ENCODE peak calls at places on chromosomes 2 and 18, in four cellular contexts. Z is Panc1, H is ascending aorta, D is ovary. E is an unnamed sample. For H3K9me3, the result is how much of the 10 kb centered on the place peaks cover.

GRCh38 chr18:72530622-72531021 is 13.5 kb downstream of the CBLN2 start:
- DNase-seq in Z (no peak), H (no peak), D (no peak), E (no peak)

GRCh38 chr2:99153921-99154604 is 679 bp downstream of the TSGA10 start:
- DNase-seq in Z (peak), H (no peak), D (no peak), E (no peak)

GRCh38 chr2:135030826-135031225 is 16.4 kb downstream of the MAP3K19 start:
- DNase-seq in Z (no peak), H (no peak), D (no peak), E (no peak)

GRCh38 chr18:73774836-73775509 is 372.7 kb downstream of the FBXO15 start:
- DNase-seq in Z (peak), H (no peak), D (no peak), E (no peak)

GRCh38 chr18:10403675-10404074 is 50.8 kb upstream of the APCDD1 start:
- DNase-seq in Z (no peak), H (no peak), D (no peak), E (no peak)

GRCh38 chr18:21820035-21820810 is 79.6 kb downstream of the MIB1 start:
- DNase-seq in Z (no peak), H (no peak), D (no peak), E (no peak)

GRCh38 chr2:47992671-47993070 is 86.4 kb upstream of the FBXO11 start:
- DNase-seq in Z (no peak), H (no peak), D (no peak), E (no peak)

GRCh38 chr2:143252138-143252907 is 123.1 kb downstream of the ARHGAP15 start:
- DNase-seq in Z (no peak), H (no peak), D (no peak), E (no peak)

GRCh38 chr2:216727346-216728122 is 32.2 kb upstream of the IGFBP5 start:
- DNase-seq in Z (no peak), H (no peak), D (no peak), E (no peak)

GRCh38 chr18:62621546-62621945 is 93.8 kb upstream of the PHLPP1 start:
- DNase-seq in Z (no peak), H (no peak), D (no peak), E (no peak)

GRCh38 chr2:237649541-237650454 is 22.4 kb downstream of the LRRFIP1 start:
- DNase-seq in Z (no peak), H (no peak), D (no peak), E (no peak)

GRCh38 chr2:202818321-202818720 is 53.2 kb downstream of the ICA1L start:
- DNase-seq in Z (no peak), H (no peak), D (no peak), E (no peak)

GRCh38 chr2:23249348-23249747 is 135.6 kb upstream of the KLHL29 start:
- DNase-seq in Z (no peak), H (peak), D (no peak), E (no peak)

GRCh38 chr2:218418717-218419458 is at the start of gene VIL1:
- DNase-seq in Z (no peak), H (no peak), D (no peak), E (no peak)

GRCh38 chr2:31246184-31246852 is 12.4 kb downstream of the EHD3 start:
- DNase-seq in Z (no peak), H (peak), D (no peak), E (no peak)

GRCh38 chr2:101047075-101047766 is 45.1 kb downstream of the RPL31 start:
- DNase-seq in Z (no peak), H (peak), D (no peak), E (no peak)

GRCh38 chr18:11995445-11996189 is 14.3 kb downstream of the IMPA2 start:
- DNase-seq in Z (no peak), H (peak), D (peak), E (peak)

GRCh38 chr2:69514836-69515235 is 77.6 kb upstream of the NFU1 start:
- DNase-seq in Z (no peak), H (no peak), D (no peak), E (no peak)

GRCh38 chr2:96837575-96837974 is 6.2 kb downstream of the ANKRD23 start:
- DNase-seq in Z (no peak), H (no peak), D (no peak), E (no peak)

GRCh38 chr2:152298754-152299153 is 36.2 kb upstream of the FMNL2 start:
- DNase-seq in Z (no peak), H (no peak), D (no peak), E (no peak)

GRCh38 chr2:196077821-196078220 is 9.2 kb upstream of the DNAH7 start:
- DNase-seq in Z (no peak), H (no peak), D (no peak), E (no peak)

GRCh38 chr2:26511466-26511865 is 33.5 kb upstream of the OTOF start:
- DNase-seq in Z (no peak), H (no peak), D (no peak), E (no peak)

GRCh38 chr2:143725425-143725824 is 596.2 kb downstream of the ARHGAP15 start:
- DNase-seq in Z (no peak), H (no peak), D (no peak), E (no peak)

GRCh38 chr2:168307379-168307778 is 60.0 kb upstream of the STK39 start:
- DNase-seq in Z (no peak), H (no peak), D (no peak), E (no peak)

GRCh38 chr2:65319080-65319673 is 91.5 kb downstream of the ACTR2 start:
- DNase-seq in Z (no peak), H (peak), D (no peak), E (no peak)

GRCh38 chr2:129056309-129056958 is 737.8 kb upstream of the HS6ST1 start:
- DNase-seq in Z (no peak), H (no peak), D (no peak), E (no peak)

GRCh38 chr2:45028276-45028675 is 19.0 kb upstream of the SIX2 start:
- DNase-seq in Z (no peak), H (no peak), D (no peak), E (no peak)

GRCh38 chr2:161232571-161232970 is 72.3 kb downstream of the TANK start:
- DNase-seq in Z (no peak), H (no peak), D (no peak), E (no peak)

GRCh38 chr2:52810460-52810859 is 957.1 kb upstream of the CHAC2 start:
- DNase-seq in Z (peak), H (no peak), D (no peak), E (no peak)

GRCh38 chr2:54122939-54123338 is 7.5 kb downstream of the ACYP2 start:
- DNase-seq in Z (no peak), H (peak), D (no peak), E (no peak)

GRCh38 chr18:36419913-36420531 is 122.5 kb downstream of the FHOD3 start:
- DNase-seq in Z (peak), H (no peak), D (no peak), E (no peak)

GRCh38 chr2:241540766-241541561 is 17.6 kb upstream of the BOK start:
- DNase-seq in Z (no peak), H (no peak), D (peak), E (peak)

GRCh38 chr2:229725716-229726346 is 11.5 kb upstream of the DNER start:
- DNase-seq in Z (peak), H (no peak), D (no peak), E (no peak)

GRCh38 chr18:46481048-46481846 is 175.8 kb downstream of the LOXHD1 start:
- DNase-seq in Z (no peak), H (no peak), D (no peak), E (peak)

GRCh38 chr18:44409524-44409923 is 271.2 kb upstream of the SETBP1 start:
- DNase-seq in Z (no peak), H (no peak), D (no peak), E (no peak)

GRCh38 chr2:172552547-172553291 is 3.2 kb upstream of the PDK1 start:
- DNase-seq in Z (no peak), H (no peak), D (no peak), E (no peak)

GRCh38 chr2:151947524-151948165 is 119.4 kb upstream of the ARL5A start:
- DNase-seq in Z (no peak), H (peak), D (no peak), E (no peak)

GRCh38 chr18:78767648-78768071 is 212.0 kb upstream of the SALL3 start:
- DNase-seq in Z (no peak), H (no peak), D (no peak), E (no peak)
- H3K9me3 ChIP-seq in Z (under half), H (under half), D (under half), E (under half)

DNA sequence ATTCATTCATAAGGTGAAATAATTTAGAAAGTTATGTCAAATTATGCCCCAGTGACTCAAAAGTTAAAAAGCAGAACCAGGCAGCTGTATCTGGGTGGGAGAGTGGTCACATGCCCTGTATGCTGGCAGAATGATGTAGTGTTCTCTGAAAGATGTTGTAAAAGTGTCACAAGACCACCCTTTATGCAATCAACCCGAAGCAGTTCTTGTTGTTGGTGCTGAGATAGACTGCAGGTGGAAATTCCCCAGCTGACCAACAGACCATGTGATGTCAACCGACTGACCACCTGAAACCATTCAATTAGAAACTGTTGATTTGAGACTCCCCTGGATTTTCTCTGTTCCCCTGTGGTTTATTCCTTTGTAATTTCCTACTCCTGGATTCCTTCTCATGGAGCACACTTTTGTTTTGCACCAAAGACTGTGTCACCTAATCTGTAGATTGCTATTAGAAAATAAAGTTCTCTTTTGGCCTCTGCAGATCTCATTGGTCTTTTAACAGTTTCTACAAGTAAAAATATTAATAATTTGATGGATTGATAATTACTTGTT is 1341.3 kb upstream of the LRRTM1 start:
- DNase-seq in Z (no peak), H (no peak), D (no peak), E (no peak)
- H3K9me3 ChIP-seq in Z (under half), H (under half), D (under half), E (under half)

GRCh38 chr2:226172314-226172713 is 627.3 kb downstream of the IRS1 start:
- DNase-seq in Z (no peak), H (no peak), D (no peak), E (no peak)

GRCh38 chr2:226176298-226176984 is 623.2 kb downstream of the IRS1 start:
- DNase-seq in Z (no peak), H (no peak), D (no peak), E (no peak)

GRCh38 chr2:226169751-226170581 is 629.7 kb downstream of the IRS1 start:
- DNase-seq in Z (no peak), H (no peak), D (no peak), E (no peak)

GRCh38 chr2:226172939-226173338 is 626.7 kb downstream of the IRS1 start:
- DNase-seq in Z (no peak), H (no peak), D (no peak), E (no peak)

DNA sequence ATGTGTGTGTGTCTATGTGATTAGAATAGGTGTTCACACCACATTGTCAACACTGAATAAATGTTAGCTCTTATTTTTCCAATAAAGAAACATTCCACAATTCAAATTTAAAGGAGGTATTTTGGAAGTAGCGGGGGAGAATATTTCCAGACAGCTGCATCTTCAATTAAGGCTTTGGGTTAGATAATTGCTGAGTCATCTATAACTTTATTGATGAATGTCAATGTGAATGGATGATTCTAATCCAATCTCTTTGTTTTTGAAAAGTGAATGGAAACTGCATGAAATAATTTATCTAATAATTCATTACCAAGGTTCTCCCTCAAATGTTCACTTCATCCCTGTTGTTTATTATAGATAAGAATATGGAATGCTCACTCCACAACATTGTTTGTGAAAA is 625.2 kb downstream of the IRS1 start:
- DNase-seq in Z (no peak), H (no peak), D (no peak), E (no peak)
- H3K9me3 ChIP-seq in Z (under half), H (under half), D (under half), E (under half)

GRCh38 chr2:191664823-191665222 is 13.1 kb upstream of the NABP1 start:
- DNase-seq in Z (no peak), H (no peak), D (no peak), E (no peak)
- H3K9me3 ChIP-seq in Z (under half), H (under half), D (under half), E (under half)

GRCh38 chr18:79900610-79901570 is 50.6 kb downstream of the SLC66A2 start:
- DNase-seq in Z (no peak), H (no peak), D (no peak), E (no peak)

GRCh38 chr18:79898952-79899608 is 52.4 kb downstream of the SLC66A2 start:
- DNase-seq in Z (no peak), H (no peak), D (no peak), E (no peak)

GRCh38 chr18:79897940-79898625 is 53.4 kb downstream of the SLC66A2 start:
- DNase-seq in Z (no peak), H (no peak), D (no peak), E (no peak)

GRCh38 chr18:79901665-79902064 is 49.8 kb downstream of the SLC66A2 start:
- DNase-seq in Z (no peak), H (no peak), D (no peak), E (no peak)

DNA sequence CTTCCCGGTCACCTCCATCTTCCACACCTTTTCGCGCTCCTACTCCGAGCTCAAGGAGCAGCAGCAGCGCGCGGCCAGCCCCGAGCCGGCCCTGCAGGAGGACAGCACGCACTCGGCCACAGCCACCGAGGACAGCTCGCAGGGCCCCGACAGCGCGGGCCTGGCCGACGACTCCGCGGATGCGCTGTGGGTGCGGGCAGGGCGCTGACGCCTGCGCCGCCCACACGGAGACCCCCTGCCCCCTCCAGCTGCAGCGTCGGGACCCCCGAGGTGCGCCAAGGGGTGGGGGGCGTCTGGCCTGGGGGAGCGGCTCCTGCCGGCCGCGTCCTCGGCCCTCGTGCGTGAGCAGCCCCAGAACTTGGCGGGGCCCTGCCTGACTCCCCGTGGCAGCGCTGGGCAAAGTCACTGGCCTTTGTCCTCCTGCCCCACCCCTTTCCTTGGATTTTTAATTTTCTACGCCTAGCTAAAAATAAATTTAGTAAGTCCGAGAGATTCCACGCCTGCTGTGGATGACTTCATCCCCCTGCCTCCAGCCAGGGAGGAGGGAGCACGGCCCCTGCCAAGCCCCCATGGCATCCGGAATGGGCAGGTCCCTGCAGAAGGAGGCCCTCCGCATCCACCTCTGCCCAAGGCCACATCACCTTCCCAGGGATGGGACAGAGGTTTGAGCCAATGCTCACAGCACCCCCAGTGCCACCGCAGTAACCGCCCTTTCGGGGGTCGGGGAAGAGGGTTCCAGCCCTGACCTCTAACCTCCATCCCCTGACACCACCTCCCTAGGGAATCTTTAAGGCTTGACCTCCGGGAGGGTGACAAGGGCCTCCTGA is 51.6 kb downstream of the SLC66A2 start:
- DNase-seq in Z (no peak), H (no peak), D (no peak), E (no peak)
- H3K9me3 ChIP-seq in Z (under half), H (half or more), D (under half), E (under half)

GRCh38 chr18:78309945-78310344 is 669.7 kb upstream of the SALL3 start:
- DNase-seq in Z (no peak), H (no peak), D (no peak), E (no peak)

GRCh38 chr18:78305789-78306188 is 673.8 kb upstream of the SALL3 start:
- DNase-seq in Z (no peak), H (no peak), D (no peak), E (no peak)

GRCh38 chr18:78309307-78309706 is 670.3 kb upstream of the SALL3 start:
- DNase-seq in Z (no peak), H (no peak), D (no peak), E (no peak)

GRCh38 chr18:78303519-78303918 is 676.1 kb upstream of the SALL3 start:
- DNase-seq in Z (no peak), H (no peak), D (no peak), E (no peak)

DNA sequence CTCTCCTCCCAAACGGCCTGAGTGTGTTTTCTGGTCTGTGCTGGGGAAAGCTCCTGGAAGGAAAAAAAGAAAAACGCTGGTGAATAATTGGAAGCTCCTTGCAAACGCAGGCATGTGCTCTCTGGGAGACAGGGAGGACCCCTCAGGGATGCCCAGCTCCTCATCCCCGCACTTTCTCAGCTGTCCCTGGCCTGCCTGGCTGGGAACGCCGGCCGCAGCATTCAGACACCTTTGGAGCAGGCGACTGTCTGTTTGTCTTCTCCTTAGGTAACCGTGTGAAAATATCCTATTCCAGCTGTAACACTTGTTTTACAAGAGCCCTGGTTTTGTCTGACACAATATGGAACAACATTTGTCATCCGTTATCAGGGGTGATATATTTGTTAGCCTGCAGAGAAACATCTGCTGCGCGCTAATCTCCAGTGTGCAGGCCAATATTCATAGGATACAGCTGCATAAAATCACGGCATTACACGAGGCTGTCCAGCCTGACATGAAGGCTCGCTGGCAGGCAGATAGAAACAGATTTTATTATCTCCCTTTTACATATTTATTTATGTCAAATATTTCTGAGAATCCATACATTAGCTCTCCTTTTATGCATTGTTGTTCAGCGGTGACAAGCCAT is 675.3 kb upstream of the SALL3 start:
- DNase-seq in Z (no peak), H (no peak), D (no peak), E (no peak)
- H3K9me3 ChIP-seq in Z (under half), H (under half), D (under half), E (under half)